ENCODE peak calls at places on chromosome X, in nine cellular contexts. One of them, this sample, is unnamed.

GRCh38 chrX:28584025-28584424 is 3.2 kb upstream of the IL1RAPL1 start:
- DNase-seq in glutamatergic neuron: no peak
- DNase-seq in fibroblast of lung: no peak
- DNase-seq in right atrium auricular region: no peak
- DNase-seq in fibroblast of mammary gland: no peak
- DNase-seq in dorsolateral prefrontal cortex: no peak
- DNase-seq in GM12864: no peak
- DNase-seq in GM23338: no peak
- DNase-seq in cardiac muscle cell: no peak
- DNase-seq in this sample: no peak

GRCh38 chrX:41759817-41760216 is 35.8 kb downstream of the GPR82 start:
- DNase-seq in fibroblast of mammary gland: peak
- DNase-seq in GM12864: peak
- DNase-seq in cardiac muscle cell: peak
- DNase-seq in glutamatergic neuron: no peak
- DNase-seq in fibroblast of lung: peak
- DNase-seq in GM23338: peak
- DNase-seq in right atrium auricular region: no peak
- DNase-seq in dorsolateral prefrontal cortex: no peak
- DNase-seq in this sample: no peak

GRCh38 chrX:22097295-22097694 is 65.2 kb downstream of the PHEX start:
- DNase-seq in GM12864: no peak
- DNase-seq in GM23338: no peak
- DNase-seq in dorsolateral prefrontal cortex: no peak
- DNase-seq in glutamatergic neuron: no peak
- DNase-seq in right atrium auricular region: no peak
- DNase-seq in fibroblast of lung: peak
- DNase-seq in cardiac muscle cell: peak
- DNase-seq in fibroblast of mammary gland: peak
- DNase-seq in this sample: no peak

GRCh38 chrX:12702509-12703091 is 88.6 kb upstream of the PRPS2 start:
- DNase-seq in glutamatergic neuron: peak
- DNase-seq in GM23338: peak
- DNase-seq in fibroblast of mammary gland: peak
- DNase-seq in dorsolateral prefrontal cortex: no peak
- DNase-seq in cardiac muscle cell: peak
- DNase-seq in right atrium auricular region: no peak
- DNase-seq in GM12864: no peak
- DNase-seq in fibroblast of lung: no peak
- DNase-seq in this sample: no peak

GRCh38 chrX:141838016-141838415 is at the start of gene MAGEC3:
- DNase-seq in GM23338: no peak
- DNase-seq in right atrium auricular region: no peak
- DNase-seq in GM12864: no peak
- DNase-seq in fibroblast of lung: no peak
- DNase-seq in fibroblast of mammary gland: no peak
- DNase-seq in cardiac muscle cell: no peak
- DNase-seq in dorsolateral prefrontal cortex: no peak
- DNase-seq in glutamatergic neuron: no peak
- DNase-seq in this sample: no peak

GRCh38 chrX:55907968-55908607 is 190.5 kb downstream of the RRAGB start:
- DNase-seq in fibroblast of lung: peak
- DNase-seq in GM12864: peak
- DNase-seq in right atrium auricular region: peak
- DNase-seq in glutamatergic neuron: peak
- DNase-seq in GM23338: peak
- DNase-seq in dorsolateral prefrontal cortex: no peak
- DNase-seq in cardiac muscle cell: peak
- DNase-seq in fibroblast of mammary gland: peak
- DNase-seq in this sample: peak

GRCh38 chrX:46642145-46642544 is 68.6 kb downstream of the CHST7 start:
- DNase-seq in fibroblast of mammary gland: peak
- DNase-seq in GM23338: peak
- DNase-seq in dorsolateral prefrontal cortex: no peak
- DNase-seq in GM12864: no peak
- DNase-seq in right atrium auricular region: no peak
- DNase-seq in fibroblast of lung: no peak
- DNase-seq in cardiac muscle cell: peak
- DNase-seq in glutamatergic neuron: no peak
- DNase-seq in this sample: no peak

GRCh38 chrX:109537324-109537665 is 651 bp downstream of the NXT2 start:
- DNase-seq in fibroblast of lung: peak
- DNase-seq in glutamatergic neuron: no peak
- DNase-seq in dorsolateral prefrontal cortex: no peak
- DNase-seq in GM23338: peak
- DNase-seq in right atrium auricular region: peak
- DNase-seq in GM12864: no peak
- DNase-seq in fibroblast of mammary gland: peak
- DNase-seq in cardiac muscle cell: peak
- DNase-seq in this sample: no peak

GRCh38 chrX:108359811-108360602 is 78.2 kb downstream of the COL4A6 start:
- DNase-seq in fibroblast of lung: peak
- DNase-seq in glutamatergic neuron: no peak
- DNase-seq in fibroblast of mammary gland: peak
- DNase-seq in GM12864: no peak
- DNase-seq in right atrium auricular region: no peak
- DNase-seq in cardiac muscle cell: peak
- DNase-seq in GM23338: no peak
- DNase-seq in dorsolateral prefrontal cortex: no peak
- DNase-seq in this sample: no peak

GRCh38 chrX:133645977-133646750 is 230.9 kb upstream of the GPC4 start:
- DNase-seq in glutamatergic neuron: no peak
- DNase-seq in GM12864: no peak
- DNase-seq in right atrium auricular region: no peak
- DNase-seq in fibroblast of mammary gland: peak
- DNase-seq in GM23338: no peak
- DNase-seq in fibroblast of lung: peak
- DNase-seq in cardiac muscle cell: peak
- DNase-seq in dorsolateral prefrontal cortex: no peak
- DNase-seq in this sample: no peak

GRCh38 chrX:45801554-45801953 is 600.9 kb upstream of the DIPK2B start:
- DNase-seq in GM23338: peak
- DNase-seq in fibroblast of mammary gland: peak
- DNase-seq in cardiac muscle cell: peak
- DNase-seq in glutamatergic neuron: no peak
- DNase-seq in fibroblast of lung: peak
- DNase-seq in GM12864: no peak
- DNase-seq in dorsolateral prefrontal cortex: no peak
- DNase-seq in right atrium auricular region: no peak
- DNase-seq in this sample: no peak

GRCh38 chrX:109886122-109886761 is 116.7 kb upstream of the TMEM164 start:
- DNase-seq in GM12864: peak
- DNase-seq in cardiac muscle cell: peak
- DNase-seq in GM23338: peak
- DNase-seq in fibroblast of mammary gland: peak
- DNase-seq in dorsolateral prefrontal cortex: peak
- DNase-seq in fibroblast of lung: peak
- DNase-seq in glutamatergic neuron: peak
- DNase-seq in right atrium auricular region: no peak
- DNase-seq in this sample: no peak

GRCh38 chrX:108584617-108585211 is 145.1 kb downstream of the COL4A5 start:
- DNase-seq in fibroblast of lung: no peak
- DNase-seq in dorsolateral prefrontal cortex: peak
- DNase-seq in GM12864: peak
- DNase-seq in cardiac muscle cell: peak
- DNase-seq in fibroblast of mammary gland: peak
- DNase-seq in right atrium auricular region: no peak
- DNase-seq in GM23338: peak
- DNase-seq in glutamatergic neuron: no peak
- DNase-seq in this sample: no peak

GRCh38 chrX:49117597-49117996 is 5.9 kb downstream of the GPKOW start:
- DNase-seq in GM12864: no peak
- DNase-seq in glutamatergic neuron: no peak
- DNase-seq in fibroblast of mammary gland: no peak
- DNase-seq in GM23338: no peak
- DNase-seq in cardiac muscle cell: no peak
- DNase-seq in dorsolateral prefrontal cortex: no peak
- DNase-seq in right atrium auricular region: no peak
- DNase-seq in fibroblast of lung: no peak
- DNase-seq in this sample: no peak

GRCh38 chrX:53438174-53438831 is 4.1 kb upstream of the HSD17B10 start:
- DNase-seq in glutamatergic neuron: no peak
- DNase-seq in GM12864: no peak
- DNase-seq in cardiac muscle cell: no peak
- DNase-seq in right atrium auricular region: no peak
- DNase-seq in dorsolateral prefrontal cortex: no peak
- DNase-seq in fibroblast of lung: no peak
- DNase-seq in GM23338: no peak
- DNase-seq in fibroblast of mammary gland: no peak
- DNase-seq in this sample: no peak

GRCh38 chrX:66675541-66675940 is 36.7 kb upstream of the EDA2R start:
- DNase-seq in right atrium auricular region: no peak
- DNase-seq in cardiac muscle cell: peak
- DNase-seq in glutamatergic neuron: no peak
- DNase-seq in fibroblast of mammary gland: peak
- DNase-seq in GM23338: no peak
- DNase-seq in GM12864: no peak
- DNase-seq in fibroblast of lung: no peak
- DNase-seq in dorsolateral prefrontal cortex: no peak
- DNase-seq in this sample: no peak

GRCh38 chrX:73765776-73766465 is 202.9 kb downstream of the CHIC1 start:
- DNase-seq in fibroblast of mammary gland: no peak
- DNase-seq in glutamatergic neuron: no peak
- DNase-seq in cardiac muscle cell: no peak
- DNase-seq in GM23338: no peak
- DNase-seq in right atrium auricular region: no peak
- DNase-seq in GM12864: no peak
- DNase-seq in fibroblast of lung: no peak
- DNase-seq in dorsolateral prefrontal cortex: no peak
- DNase-seq in this sample: no peak

GRCh38 chrX:52346462-52347165 is 22.2 kb upstream of the XAGE2 start:
- DNase-seq in right atrium auricular region: no peak
- DNase-seq in fibroblast of lung: peak
- DNase-seq in dorsolateral prefrontal cortex: no peak
- DNase-seq in GM23338: no peak
- DNase-seq in GM12864: no peak
- DNase-seq in glutamatergic neuron: no peak
- DNase-seq in cardiac muscle cell: no peak
- DNase-seq in fibroblast of mammary gland: peak
- DNase-seq in this sample: no peak

DNA sequence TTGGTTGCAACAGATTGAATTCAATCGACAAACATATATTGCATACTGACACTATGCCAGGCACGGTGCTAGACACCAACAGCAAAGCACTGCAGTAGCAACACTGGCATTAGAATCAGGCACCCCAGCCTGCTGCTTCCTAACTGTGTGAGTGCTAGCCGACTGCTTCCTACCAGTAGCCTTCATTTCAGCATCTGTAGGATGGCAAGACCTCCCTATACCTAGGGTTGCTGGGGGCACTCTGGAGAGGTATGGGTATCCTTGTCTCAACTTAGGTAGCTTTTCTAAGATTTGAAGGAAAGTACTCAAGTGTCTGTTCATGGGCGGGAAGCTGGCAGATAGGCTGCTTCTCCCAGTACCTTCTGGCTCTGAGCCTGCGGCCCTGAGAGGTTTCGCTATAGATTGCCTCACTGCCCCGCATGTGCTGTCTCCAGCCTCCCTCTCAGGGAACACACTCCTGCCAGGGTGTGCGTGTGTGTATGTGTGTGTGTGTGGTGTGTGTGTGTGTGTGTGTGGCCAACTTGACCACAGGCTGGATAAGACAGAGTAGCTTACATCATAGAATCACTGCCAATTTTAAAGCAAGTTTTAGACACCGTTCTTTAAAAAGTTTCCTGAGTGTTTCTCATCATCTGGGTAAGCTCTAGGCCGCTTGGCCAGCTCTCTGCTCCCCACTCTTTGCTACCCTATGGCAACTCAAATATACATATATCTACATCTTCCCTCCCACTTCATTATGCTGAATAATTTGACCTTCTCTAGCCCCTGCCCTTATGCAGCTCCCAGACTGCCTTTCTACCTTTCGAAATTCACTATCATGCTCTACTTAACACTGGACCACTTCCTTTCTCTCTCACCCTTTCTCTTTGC is 97.0 kb upstream of the PJA1 start:
- DNase-seq in dorsolateral prefrontal cortex: no peak
- DNase-seq in right atrium auricular region: no peak
- DNase-seq in fibroblast of lung: peak
- DNase-seq in GM23338: no peak
- DNase-seq in GM12864: no peak
- DNase-seq in cardiac muscle cell: peak
- DNase-seq in fibroblast of mammary gland: peak
- DNase-seq in glutamatergic neuron: no peak
- DNase-seq in this sample: no peak
- TF ChIP-seq CTCF in dorsolateral prefrontal cortex: no peak
- TF ChIP-seq CTCF in right atrium auricular region: no peak
- TF ChIP-seq CTCF in fibroblast of lung: no peak
- TF ChIP-seq CTCF in GM23338: no peak
- TF ChIP-seq CTCF in GM12864: no peak
- TF ChIP-seq CTCF in cardiac muscle cell: no peak
- TF ChIP-seq CTCF in fibroblast of mammary gland: no peak
- TF ChIP-seq CTCF in glutamatergic neuron: no peak
- TF ChIP-seq CTCF in this sample: no peak

GRCh38 chrX:30865020-30865419 is 24.0 kb downstream of the TAB3 start:
- DNase-seq in dorsolateral prefrontal cortex: no peak
- DNase-seq in glutamatergic neuron: no peak
- DNase-seq in GM12864: no peak
- DNase-seq in fibroblast of mammary gland: no peak
- DNase-seq in fibroblast of lung: no peak
- DNase-seq in cardiac muscle cell: peak
- DNase-seq in GM23338: peak
- DNase-seq in right atrium auricular region: no peak
- DNase-seq in this sample: no peak
- TF ChIP-seq CTCF in dorsolateral prefrontal cortex: no peak
- TF ChIP-seq CTCF in glutamatergic neuron: no peak
- TF ChIP-seq CTCF in GM12864: peak
- TF ChIP-seq CTCF in fibroblast of mammary gland: peak
- TF ChIP-seq CTCF in fibroblast of lung: no peak
- TF ChIP-seq CTCF in cardiac muscle cell: no peak
- TF ChIP-seq CTCF in GM23338: peak
- TF ChIP-seq CTCF in right atrium auricular region: no peak
- TF ChIP-seq CTCF in this sample: peak

DNA sequence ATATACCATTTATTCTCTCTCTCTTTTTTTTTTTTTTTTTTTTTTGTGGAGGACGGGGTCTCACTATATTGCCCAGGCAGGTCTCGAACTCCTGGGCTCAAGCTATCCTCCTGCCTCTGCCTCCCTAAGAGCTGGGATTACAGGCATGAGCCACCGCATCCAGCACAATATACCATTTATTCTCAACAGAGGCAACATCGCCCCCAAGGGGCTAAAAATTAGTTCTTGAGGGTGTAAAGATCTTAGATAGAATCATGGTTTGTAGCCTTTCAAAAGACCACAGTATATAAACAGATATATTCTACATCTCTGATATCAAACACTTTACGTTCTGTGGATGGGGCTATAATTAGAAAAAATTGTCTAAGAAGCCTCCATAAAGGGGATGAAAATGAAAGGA is 39.8 kb upstream of the TCEAL2 start:
- DNase-seq in dorsolateral prefrontal cortex: no peak
- DNase-seq in right atrium auricular region: no peak
- DNase-seq in fibroblast of lung: no peak
- DNase-seq in GM12864: no peak
- DNase-seq in cardiac muscle cell: no peak
- DNase-seq in glutamatergic neuron: no peak
- DNase-seq in GM23338: peak
- DNase-seq in fibroblast of mammary gland: no peak
- DNase-seq in this sample: no peak
- TF ChIP-seq CTCF in dorsolateral prefrontal cortex: no peak
- TF ChIP-seq CTCF in right atrium auricular region: no peak
- TF ChIP-seq CTCF in fibroblast of lung: no peak
- TF ChIP-seq CTCF in GM12864: no peak
- TF ChIP-seq CTCF in cardiac muscle cell: no peak
- TF ChIP-seq CTCF in glutamatergic neuron: no peak
- TF ChIP-seq CTCF in GM23338: peak
- TF ChIP-seq CTCF in fibroblast of mammary gland: no peak
- TF ChIP-seq CTCF in this sample: no peak

GRCh38 chrX:118183606-118184005 is 67.0 kb upstream of the KLHL13 start:
- DNase-seq in dorsolateral prefrontal cortex: no peak
- DNase-seq in right atrium auricular region: no peak
- DNase-seq in fibroblast of mammary gland: no peak
- DNase-seq in fibroblast of lung: no peak
- DNase-seq in GM23338: peak
- DNase-seq in glutamatergic neuron: no peak
- DNase-seq in GM12864: no peak
- DNase-seq in cardiac muscle cell: no peak
- DNase-seq in this sample: no peak
- TF ChIP-seq CTCF in dorsolateral prefrontal cortex: no peak
- TF ChIP-seq CTCF in right atrium auricular region: no peak
- TF ChIP-seq CTCF in fibroblast of mammary gland: peak
- TF ChIP-seq CTCF in fibroblast of lung: no peak
- TF ChIP-seq CTCF in GM23338: peak
- TF ChIP-seq CTCF in glutamatergic neuron: peak
- TF ChIP-seq CTCF in GM12864: peak
- TF ChIP-seq CTCF in cardiac muscle cell: no peak
- TF ChIP-seq CTCF in this sample: no peak